ENCODE peak calls at places on chromosomes 2 and 18, in eight cellular contexts. R is osteoblast, T is GM23248, L is PC-9, U is astrocyte, S is IMR-90, K is mesenchymal stem cell, Y is PC-3. Z is an unnamed sample.

GRCh38 chr18:74083071-74083954 is 64.3 kb downstream of the FBXO15 start:
- DNase-seq in R (peak; percentile 67), T (no peak), L (no peak), U (no peak), S (no peak), K (no peak), Y (no peak), Z (no peak)

GRCh38 chr18:61929881-61930640 is 37.3 kb upstream of the RNF152 start:
- DNase-seq in R (no peak), T (no peak), L (no peak), U (no peak), S (no peak), K (no peak), Y (no peak), Z (no peak)

GRCh38 chr18:5058768-5059539 is 138.1 kb downstream of the AKAIN1 start:
- DNase-seq in R (no peak), T (peak; percentile 12), L (no peak), U (no peak), S (no peak), K (no peak), Y (no peak), Z (no peak)

GRCh38 chr2:231522418-231523180 is 7.6 kb downstream of the NMUR1 start:
- DNase-seq in R (peak; percentile 87), T (peak; percentile 70), L (no peak), U (peak; percentile 6), S (peak; percentile 83), K (peak; percentile 61), Y (no peak), Z (no peak)

GRCh38 chr2:97714084-97714949 is 941 bp downstream of the ZAP70 start:
- DNase-seq in R (peak; percentile 75), T (no peak), L (no peak), U (no peak), S (no peak), K (no peak), Y (peak; percentile 15), Z (no peak)

GRCh38 chr18:46917808-46918600 is 602 bp downstream of the KATNAL2 start:
- DNase-seq in R (peak; percentile 78), T (peak; percentile 64), L (no peak), U (peak; percentile 10), S (peak; percentile 37), K (peak; percentile 46), Y (peak; percentile 3), Z (peak; percentile 48)

GRCh38 chr2:96819101-96819875 is 3.2 kb downstream of the CNNM3 start:
- DNase-seq in R (no peak), T (no peak), L (no peak), U (no peak), S (no peak), K (no peak), Y (no peak), Z (no peak)

GRCh38 chr18:2325308-2325849 is 245.9 kb downstream of the METTL4 start:
- DNase-seq in R (no peak), T (no peak), L (no peak), U (peak; percentile 77), S (peak; percentile 1), K (peak; percentile 44), Y (no peak), Z (no peak)

GRCh38 chr2:14543284-14543683 is 89.2 kb upstream of the LRATD1 start:
- DNase-seq in R (no peak), T (no peak), L (peak; percentile 41), U (peak; percentile 5), S (peak; percentile 54), K (peak; percentile 59), Y (no peak), Z (no peak)

GRCh38 chr2:236826727-236827126 is 257.1 kb downstream of the ACKR3 start:
- DNase-seq in R (no peak), T (no peak), L (no peak), U (no peak), S (no peak), K (no peak), Y (no peak), Z (no peak)

GRCh38 chr2:139217641-139218040 is 437.5 kb upstream of the NXPH2 start:
- DNase-seq in R (no peak), T (peak; percentile 1), L (no peak), U (no peak), S (no peak), K (no peak), Y (no peak), Z (no peak)

GRCh38 chr18:49520661-49521145 is 33.7 kb upstream of the C18orf32 start:
- DNase-seq in R (no peak), T (peak; percentile 13), L (no peak), U (peak; percentile 22), S (peak; percentile 11), K (no peak), Y (peak; percentile 41), Z (peak; percentile 60)

GRCh38 chr2:16320716-16321115 is 344.9 kb downstream of the CYRIA start:
- DNase-seq in R (peak; percentile 32), T (no peak), L (no peak), U (no peak), S (no peak), K (no peak), Y (no peak), Z (peak; percentile 88)

GRCh38 chr2:213848631-213849030 is 562.2 kb upstream of the VWC2L start:
- DNase-seq in R (no peak), T (no peak), L (no peak), U (peak; percentile 78), S (peak; percentile 82), K (no peak), Y (peak; percentile 47), Z (no peak)

GRCh38 chr2:237931205-237931721 is 35.6 kb upstream of the UBE2F start:
- DNase-seq in R (peak; percentile 83), T (peak; percentile 39), L (no peak), U (peak; percentile 45), S (peak; percentile 92), K (peak; percentile 18), Y (no peak), Z (no peak)

GRCh38 chr2:71719520-71720282 is 266.3 kb downstream of the DYSF start:
- DNase-seq in R (no peak), T (no peak), L (no peak), U (no peak), S (no peak), K (no peak), Y (no peak), Z (no peak)

GRCh38 chr2:150296795-150297546 is 190.5 kb downstream of the RND3 start:
- DNase-seq in R (no peak), T (peak; percentile 75), L (no peak), U (peak; percentile 31), S (peak; percentile 86), K (peak; percentile 81), Y (peak; percentile 85), Z (no peak)

GRCh38 chr2:106562826-106563594 is 75.8 kb downstream of the CD8B2 start:
- DNase-seq in R (no peak), T (peak; percentile 14), L (no peak), U (no peak), S (no peak), K (no peak), Y (no peak), Z (peak; percentile 32)

GRCh38 chr2:39492095-39492590 is 55.1 kb upstream of the MAP4K3 start:
- DNase-seq in R (peak; percentile 89), T (peak; percentile 95), L (peak; percentile 92), U (peak; percentile 99), S (peak; percentile 98), K (peak; percentile 95), Y (peak; percentile 97), Z (no peak)

GRCh38 chr18:75678662-75679061 is 251.2 kb upstream of the SMIM21 start:
- DNase-seq in R (no peak), T (no peak), L (no peak), U (no peak), S (no peak), K (no peak), Y (no peak), Z (no peak)

GRCh38 chr2:165825041-165825440 is 31.0 kb upstream of the GALNT3 start:
- DNase-seq in R (no peak), T (no peak), L (no peak), U (peak; percentile 77), S (peak; percentile 44), K (peak; percentile 32), Y (peak; percentile 32), Z (no peak)

GRCh38 chr2:196851068-196851467 is 41.9 kb upstream of the C2orf66 start:
- DNase-seq in R (no peak), T (no peak), L (no peak), U (no peak), S (no peak), K (peak; percentile 32), Y (no peak), Z (no peak)

DNA sequence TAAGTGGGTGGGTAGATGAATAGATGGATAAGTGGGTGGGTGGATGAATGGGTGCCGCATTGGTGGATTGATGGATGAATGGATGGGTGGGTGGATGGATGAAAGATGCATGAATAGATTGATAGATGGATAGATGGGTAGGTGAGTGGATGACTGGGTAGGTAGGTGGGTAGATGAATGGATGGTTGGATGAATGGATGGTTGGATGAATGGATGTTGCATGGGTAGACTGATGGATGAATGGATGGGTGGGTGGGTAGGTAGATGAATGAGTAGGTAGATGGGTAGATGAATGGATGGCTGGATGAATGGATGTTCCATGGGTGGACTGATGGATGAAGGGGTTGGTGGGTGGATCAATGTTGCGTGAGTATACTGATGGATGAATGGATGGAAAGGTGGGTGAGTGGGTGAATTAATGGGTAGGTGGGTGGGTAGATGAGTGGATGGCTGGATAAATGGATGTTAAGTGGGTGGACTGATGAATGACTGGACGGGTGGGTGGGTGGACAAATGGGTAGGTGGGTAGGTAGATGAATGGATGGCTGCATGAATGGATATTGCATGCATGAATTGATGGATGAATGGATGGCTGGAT is 30.5 kb downstream of the ANKMY1 start:
- DNase-seq in R (peak; percentile 43), T (no peak), L (no peak), U (no peak), S (no peak), K (no peak), Y (no peak), Z (no peak)
- H3K9me3 ChIP-seq in R (peaks cover 2% of the 10 kb centered on the region), T (no peaks in the 10 kb centered on the region), L (peaks cover 13% of the 10 kb centered on the region), U (peaks cover 30% of the 10 kb centered on the region), S (peaks cover 24% of the 10 kb centered on the region), K (peaks cover 28% of the 10 kb centered on the region), Y (peaks cover 15% of the 10 kb centered on the region), Z (peaks cover 7% of the 10 kb centered on the region)

DNA sequence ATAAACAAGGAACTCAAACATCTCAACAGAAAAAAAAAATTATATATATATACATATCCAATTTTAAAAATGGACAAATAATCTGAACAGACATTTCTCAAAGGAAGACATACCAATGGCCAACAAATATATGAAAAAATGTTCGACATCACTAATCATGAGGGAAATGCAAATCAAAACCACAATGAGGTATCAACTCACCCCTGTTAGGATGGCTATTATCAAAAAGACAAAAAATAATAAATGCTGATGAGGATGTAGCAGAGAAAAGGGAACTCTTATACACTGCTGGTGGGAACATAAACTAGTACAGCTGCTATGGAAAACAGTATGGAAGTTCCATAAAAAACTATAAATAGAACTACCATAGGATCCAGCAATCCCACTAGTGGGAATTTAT is 46.1 kb downstream of the CLASP1 start:
- DNase-seq in R (no peak), T (no peak), L (no peak), U (no peak), S (no peak), K (no peak), Y (no peak), Z (no peak)
- H3K4me2 ChIP-seq in R (no peak overlapping the region), T (no peak overlapping the region), L (no peak overlapping the region), U (no peak overlapping the region), S (no peak overlapping the region), K (no peak overlapping the region), Y (no peak overlapping the region), Z (no peak overlapping the region)

GRCh38 chr2:84388921-84389490 is 70.1 kb downstream of the SUCLG1 start:
- DNase-seq in R (peak; percentile 8), T (no peak), L (no peak), U (no peak), S (no peak), K (no peak), Y (no peak), Z (no peak)
- H3K9me3 ChIP-seq in R (no peaks in the 10 kb centered on the region), T (no peaks in the 10 kb centered on the region), L (no peaks in the 10 kb centered on the region), U (no peaks in the 10 kb centered on the region), S (no peaks in the 10 kb centered on the region), K (peaks cover 4% of the 10 kb centered on the region), Y (no peaks in the 10 kb centered on the region), Z (peaks cover 10% of the 10 kb centered on the region)

GRCh38 chr18:23158884-23159820 is 23.9 kb downstream of the CABLES1 start:
- DNase-seq in R (no peak), T (no peak), L (no peak), U (no peak), S (no peak), K (no peak), Y (no peak), Z (no peak)
- H3K4me2 ChIP-seq in R (no peak overlapping the region), T (no peak overlapping the region), L (no peak overlapping the region), U (no peak overlapping the region), S (no peak overlapping the region), K (peak overlapping the region; percentile 35), Y (no peak overlapping the region), Z (no peak overlapping the region)

Z was measured in neural progenitor cell.